ENCODE peak calls at places on chromosomes 3 and 15, in five cellular contexts. One of them, this sample, is unnamed.

GRCh38 chr15:27183182-27183581 is 212.2 kb downstream of the GABRG3 start:
- DNase-seq in stimulated activated CD4-positive, alpha-beta T cell treated with anti-CD3 and anti-CD28 coated beads, Interleukin-2, amount 100 ng/mL, for 48 hours: no peak
- DNase-seq in bronchial epithelial cell: no peak
- DNase-seq in NB4: no peak
- DNase-seq in fibroblast of pulmonary artery: no peak
- DNase-seq in this sample: no peak

GRCh38 chr3:192929755-192930491 is 12.3 kb upstream of the MB21D2 start:
- DNase-seq in stimulated activated CD4-positive, alpha-beta T cell treated with anti-CD3 and anti-CD28 coated beads, Interleukin-2, amount 100 ng/mL, for 48 hours: no peak
- DNase-seq in fibroblast of pulmonary artery: peak
- DNase-seq in NB4: peak
- DNase-seq in bronchial epithelial cell: peak
- DNase-seq in this sample: no peak

GRCh38 chr3:186356152-186356551 is 5.9 kb downstream of the DGKG start:
- DNase-seq in fibroblast of pulmonary artery: no peak
- DNase-seq in NB4: no peak
- DNase-seq in stimulated activated CD4-positive, alpha-beta T cell treated with anti-CD3 and anti-CD28 coated beads, Interleukin-2, amount 100 ng/mL, for 48 hours: no peak
- DNase-seq in bronchial epithelial cell: no peak
- DNase-seq in this sample: no peak

GRCh38 chr3:120418866-120419490 is 31.8 kb downstream of the FSTL1 start:
- DNase-seq in NB4: peak
- DNase-seq in stimulated activated CD4-positive, alpha-beta T cell treated with anti-CD3 and anti-CD28 coated beads, Interleukin-2, amount 100 ng/mL, for 48 hours: no peak
- DNase-seq in bronchial epithelial cell: peak
- DNase-seq in fibroblast of pulmonary artery: peak
- DNase-seq in this sample: no peak

GRCh38 chr3:150077581-150078247 is 107.0 kb upstream of the PFN2 start:
- DNase-seq in NB4: no peak
- DNase-seq in stimulated activated CD4-positive, alpha-beta T cell treated with anti-CD3 and anti-CD28 coated beads, Interleukin-2, amount 100 ng/mL, for 48 hours: no peak
- DNase-seq in bronchial epithelial cell: peak
- DNase-seq in fibroblast of pulmonary artery: peak
- DNase-seq in this sample: no peak

GRCh38 chr3:142904639-142905441 is 16.0 kb upstream of the PCOLCE2 start:
- DNase-seq in NB4: peak
- DNase-seq in fibroblast of pulmonary artery: peak
- DNase-seq in stimulated activated CD4-positive, alpha-beta T cell treated with anti-CD3 and anti-CD28 coated beads, Interleukin-2, amount 100 ng/mL, for 48 hours: no peak
- DNase-seq in bronchial epithelial cell: peak
- DNase-seq in this sample: peak

GRCh38 chr3:104547040-104547439 is 819.7 kb upstream of the ALCAM start:
- DNase-seq in stimulated activated CD4-positive, alpha-beta T cell treated with anti-CD3 and anti-CD28 coated beads, Interleukin-2, amount 100 ng/mL, for 48 hours: no peak
- DNase-seq in bronchial epithelial cell: no peak
- DNase-seq in fibroblast of pulmonary artery: no peak
- DNase-seq in NB4: no peak
- DNase-seq in this sample: no peak

GRCh38 chr3:138113309-138113708 is 2.1 kb downstream of the DZIP1L start:
- DNase-seq in fibroblast of pulmonary artery: no peak
- DNase-seq in NB4: peak
- DNase-seq in stimulated activated CD4-positive, alpha-beta T cell treated with anti-CD3 and anti-CD28 coated beads, Interleukin-2, amount 100 ng/mL, for 48 hours: no peak
- DNase-seq in bronchial epithelial cell: no peak
- DNase-seq in this sample: no peak

GRCh38 chr15:59349715-59350420 is 22.8 kb downstream of the MYO1E start:
- DNase-seq in fibroblast of pulmonary artery: peak
- DNase-seq in bronchial epithelial cell: peak
- DNase-seq in stimulated activated CD4-positive, alpha-beta T cell treated with anti-CD3 and anti-CD28 coated beads, Interleukin-2, amount 100 ng/mL, for 48 hours: no peak
- DNase-seq in NB4: peak
- DNase-seq in this sample: no peak

GRCh38 chr3:155385896-155386295 is 92.4 kb upstream of the STRIT1 start:
- DNase-seq in NB4: no peak
- DNase-seq in bronchial epithelial cell: no peak
- DNase-seq in fibroblast of pulmonary artery: no peak
- DNase-seq in stimulated activated CD4-positive, alpha-beta T cell treated with anti-CD3 and anti-CD28 coated beads, Interleukin-2, amount 100 ng/mL, for 48 hours: no peak
- DNase-seq in this sample: no peak

GRCh38 chr15:39934415-39935044 is 615 bp downstream of the EIF2AK4 start:
- DNase-seq in NB4: peak
- DNase-seq in fibroblast of pulmonary artery: peak
- DNase-seq in stimulated activated CD4-positive, alpha-beta T cell treated with anti-CD3 and anti-CD28 coated beads, Interleukin-2, amount 100 ng/mL, for 48 hours: no peak
- DNase-seq in bronchial epithelial cell: peak
- DNase-seq in this sample: no peak

GRCh38 chr3:98725352-98725751 is 37.8 kb upstream of the ST3GAL6 start:
- DNase-seq in stimulated activated CD4-positive, alpha-beta T cell treated with anti-CD3 and anti-CD28 coated beads, Interleukin-2, amount 100 ng/mL, for 48 hours: no peak
- DNase-seq in NB4: no peak
- DNase-seq in fibroblast of pulmonary artery: no peak
- DNase-seq in bronchial epithelial cell: no peak
- DNase-seq in this sample: no peak